ENCODE peak calls at places on chromosomes 13 and 19, in seven cellular contexts. J is gastrocnemius medialis, W is right lobe of liver, B is thyroid gland, C is HCT116, U is cardiac muscle cell, R is WERI-Rb-1. S is an unnamed sample.

GRCh38 chr13:108213946-108214345 is 1.4 kb downstream of the LIG4 start:
- DNase-seq in C (no peak), W (no peak), U (no peak), J (no peak), R (no peak), B (no peak), S (no peak)

GRCh38 chr19:42461700-42462324 is 19.1 kb upstream of the CXCL17 start:
- DNase-seq in B (no peak), U (no peak), W (no peak), R (no peak), C (no peak), J (no peak), S (no peak)

GRCh38 chr19:45767410-45767880 is 1.6 kb downstream of the SIX5 start:
- DNase-seq in J (peak; percentile 84), B (peak; percentile 83), W (peak; percentile 79), C (no peak), U (peak; percentile 95), R (peak; percentile 40), S (no peak)

GRCh38 chr13:103036268-103036667 is 29.9 kb downstream of the SLC10A2 start:
- DNase-seq in B (no peak), R (no peak), C (no peak), W (no peak), J (no peak), U (no peak), S (no peak)

GRCh38 chr13:21341637-21342422 is 117.3 kb downstream of the ZDHHC20 start:
- DNase-seq in B (no peak), J (no peak), C (no peak), W (no peak), U (no peak), R (no peak), S (no peak)

GRCh38 chr13:32134241-32134801 is 102.7 kb downstream of the FRY start:
- DNase-seq in J (no peak), U (no peak), R (no peak), C (no peak), B (no peak), W (no peak), S (no peak)

GRCh38 chr13:48412881-48413351 is at the start of gene LPAR6:
- DNase-seq in C (no peak), W (no peak), B (no peak), R (no peak), J (no peak), U (no peak), S (no peak)

GRCh38 chr19:36120092-36120983 is 5.1 kb downstream of the TBCB start:
- DNase-seq in B (no peak), U (no peak), W (no peak), R (no peak), J (no peak), C (no peak), S (no peak)

GRCh38 chr19:5587661-5588060 is 19.9 kb upstream of the TINCR start:
- DNase-seq in W (no peak), C (no peak), U (no peak), B (no peak), R (no peak), J (no peak), S (no peak)

GRCh38 chr13:28056426-28056825 is 44.0 kb downstream of the FLT3 start:
- DNase-seq in C (no peak), W (no peak), J (no peak), U (no peak), B (no peak), R (no peak), S (no peak)

GRCh38 chr19:45125975-45126493 is 33.1 kb downstream of the PPP1R37 start:
- DNase-seq in W (peak; percentile 74), C (peak; percentile 24), B (peak; percentile 68), R (peak; percentile 84), J (peak; percentile 65), U (peak; percentile 75), S (no peak)

GRCh38 chr19:48899781-48900476 is at the start of gene NUCB1:
- DNase-seq in B (peak; percentile 100), R (peak; percentile 99), J (peak; percentile 98), W (peak; percentile 99), C (peak; percentile 96), U (peak; percentile 100), S (peak; percentile 98)

GRCh38 chr19:40798997-40799557 is at the start of gene EGLN2:
- DNase-seq in W (no peak), R (no peak), J (no peak), U (no peak), B (no peak), C (no peak), S (no peak)

GRCh38 chr19:4130635-4131438 is 6.9 kb upstream of the MAP2K2 start:
- DNase-seq in C (peak; percentile 40), W (no peak), B (no peak), R (no peak), J (no peak), U (no peak), S (no peak)

GRCh38 chr19:23415561-23416191 is 20.4 kb upstream of the ZNF91 start:
- DNase-seq in R (peak; percentile 87), C (no peak), U (peak; percentile 79), J (no peak), B (peak; percentile 35), W (no peak), S (no peak)

GRCh38 chr19:16737909-16738308 is 18.3 kb downstream of the NWD1 start:
- DNase-seq in U (no peak), B (no peak), C (no peak), W (no peak), R (no peak), J (no peak), S (no peak)

GRCh38 chr19:56309511-56310185 is 5.0 kb downstream of the ZSCAN5A start:
- DNase-seq in J (no peak), U (peak; percentile 62), C (peak; percentile 56), B (peak; percentile 29), R (peak; percentile 69), W (no peak), S (no peak)

GRCh38 chr13:40639226-40639681 is 27.2 kb downstream of the FOXO1 start:
- DNase-seq in B (no peak), C (no peak), U (no peak), J (peak; percentile 45), W (no peak), R (no peak), S (no peak)

GRCh38 chr19:30450945-30451344 is 78.8 kb downstream of the ZNF536 start:
- DNase-seq in W (no peak), J (no peak), C (no peak), R (no peak), B (no peak), U (no peak), S (no peak)

GRCh38 chr19:6062274-6062673 is 48.0 kb downstream of the RFX2 start:
- DNase-seq in J (no peak), R (no peak), B (no peak), U (no peak), C (no peak), W (peak; percentile 47), S (no peak)

GRCh38 chr13:87671031-87671823 is at the start of gene SLITRK5:
- DNase-seq in W (peak; percentile 68), C (no peak), B (peak; percentile 90), R (peak; percentile 96), J (peak; percentile 47), U (peak; percentile 83), S (peak; percentile 57)

DNA sequence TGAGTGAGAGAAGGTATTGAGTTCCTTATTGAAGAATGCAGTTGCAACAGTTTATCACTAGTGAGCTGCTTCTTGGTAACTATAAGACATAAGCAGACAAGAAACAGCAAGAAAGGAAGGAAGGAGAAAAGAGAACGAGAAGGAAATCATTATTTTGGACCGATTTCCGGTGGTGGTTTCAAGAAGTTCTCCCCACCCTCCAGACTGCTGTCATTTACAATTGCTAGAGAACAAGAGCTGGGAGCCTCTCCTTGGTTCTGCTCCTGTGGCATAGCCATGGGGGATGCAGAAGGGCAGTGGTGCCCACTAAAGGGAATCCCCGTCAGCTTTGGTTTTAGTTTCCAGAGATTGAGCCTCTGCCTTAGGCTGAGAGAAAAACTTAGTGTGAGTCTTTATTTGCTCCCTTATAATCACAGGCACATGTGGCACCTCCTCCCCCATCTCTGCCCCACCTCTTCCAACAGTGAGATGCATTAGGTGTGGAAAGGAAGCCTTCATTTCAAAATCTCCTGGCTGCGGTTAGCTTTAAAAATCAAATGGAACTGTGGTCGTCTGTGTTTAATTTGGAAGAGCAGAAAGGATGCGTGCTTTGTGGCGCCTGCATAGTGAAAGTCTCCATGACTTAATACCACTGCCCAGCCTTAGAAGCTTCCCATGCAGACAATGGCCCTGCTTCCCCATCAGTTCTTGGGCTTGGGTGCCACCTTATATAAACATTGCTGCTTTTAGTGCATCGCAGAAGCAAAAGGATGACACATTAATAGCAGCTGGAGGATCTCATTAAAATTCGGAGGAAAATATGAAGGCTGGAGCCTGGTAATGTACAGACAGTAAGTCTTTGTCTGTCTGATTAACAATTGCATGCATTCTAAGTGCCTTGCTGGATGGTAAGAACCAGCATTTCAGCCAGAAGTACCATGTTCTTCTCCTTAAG is 25.0 kb downstream of the LRCH1 start:
- DNase-seq in R (no peak), B (no peak), W (no peak), C (no peak), U (no peak), J (no peak), S (no peak)
- H3K4me3 ChIP-seq in R (no peak overlapping the region), B (no peak overlapping the region), W (no peak overlapping the region), C (no peak overlapping the region), U (no peak overlapping the region), J (no peak overlapping the region), S (peak overlapping the region; percentile 40)

DNA sequence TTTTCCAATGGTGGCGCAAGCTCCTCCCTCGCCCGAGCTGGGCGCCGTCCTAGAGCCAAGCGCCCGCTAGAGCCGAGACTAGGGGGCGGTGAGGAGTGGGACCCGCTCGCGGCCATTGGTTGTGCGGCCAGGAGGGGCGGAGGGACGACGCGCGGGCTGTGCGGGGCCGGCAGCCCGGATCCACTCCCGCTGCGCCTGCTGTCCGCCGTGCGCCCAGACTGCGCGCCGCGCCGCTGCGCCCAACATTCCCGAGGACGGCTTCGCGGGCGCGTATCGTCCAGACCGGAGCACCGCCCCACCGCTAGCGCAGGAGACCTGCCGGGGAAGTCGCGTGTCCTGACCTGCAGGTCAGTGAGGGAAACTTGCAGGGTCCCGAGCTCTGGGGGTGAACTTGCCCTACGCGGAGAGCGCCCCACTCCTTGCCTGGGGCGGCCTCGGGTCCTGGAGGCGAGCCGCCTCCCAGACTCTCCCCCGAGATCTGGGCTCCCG is at the start of gene SERTM1:
- DNase-seq in W (no peak), J (no peak), U (peak; percentile 82), B (peak; percentile 52), R (peak; percentile 59), C (no peak), S (no peak)
- H3K4me3 ChIP-seq in W (no peak within 1 kb of the TSS), J (no peak within 1 kb of the TSS), U (peak within 1 kb of the TSS; percentile 33), B (peak within 1 kb of the TSS; percentile 52), R (peak within 1 kb of the TSS; percentile 59), C (no peak within 1 kb of the TSS), S (peak within 1 kb of the TSS; percentile 77)

GRCh38 chr19:38617283-38617763 is 430 bp downstream of the MAP4K1 start:
- DNase-seq in J (no peak), R (no peak), C (no peak), U (no peak), W (no peak), B (no peak), S (no peak)
- H3K4me3 ChIP-seq in J (no peak overlapping the region), R (no peak overlapping the region), C (no peak overlapping the region), U (no peak overlapping the region), W (no peak overlapping the region), B (no peak overlapping the region), S (no peak overlapping the region)

GRCh38 chr13:54029226-54029625 is 1000.6 kb downstream of the OLFM4 start:
- DNase-seq in R (no peak), J (no peak), B (peak; percentile 27), U (no peak), W (no peak), C (no peak), S (peak; percentile 34)

GRCh38 chr13:54034047-54034446 is 1005.4 kb downstream of the OLFM4 start:
- DNase-seq in B (no peak), R (no peak), W (no peak), U (no peak), C (no peak), J (no peak), S (no peak)

GRCh38 chr13:54033323-54033861 is 1004.8 kb downstream of the OLFM4 start:
- DNase-seq in R (no peak), B (no peak), C (no peak), U (no peak), J (no peak), W (no peak), S (no peak)

GRCh38 chr13:54029720-54030119 is 1001.1 kb downstream of the OLFM4 start:
- DNase-seq in C (no peak), U (no peak), B (no peak), J (no peak), W (no peak), R (no peak), S (no peak)
- H3K4me3 ChIP-seq in C (no peak overlapping the region), U (no peak overlapping the region), B (no peak overlapping the region), J (no peak overlapping the region), W (no peak overlapping the region), R (no peak overlapping the region), S (no peak overlapping the region)

S was measured in SK-N-MC.